ENCODE peak calls at places on chromosomes 7 and 10, in five cellular contexts. L is astrocyte, N is psoas muscle, X is mucosa of descending colon, Z is ascending aorta. R is an unnamed sample.

GRCh38 chr10:118615888-118616287 is 20.4 kb upstream of the PRLHR start:
- DNase-seq in N (no peak), X (no peak), L (no peak), Z (no peak), R (no peak)

GRCh38 chr10:17084989-17085725 is 44.5 kb downstream of the CUBN start:
- DNase-seq in L (no peak), N (peak; percentile 60), Z (no peak), X (no peak), R (no peak)

GRCh38 chr7:139750459-139751095 is 27.2 kb downstream of the HIPK2 start:
- DNase-seq in L (no peak), Z (no peak), N (no peak), X (no peak), R (no peak)

GRCh38 chr7:134696261-134696660 is 49.6 kb downstream of the BPGM start:
- DNase-seq in L (no peak), X (no peak), Z (no peak), N (no peak), R (no peak)

GRCh38 chr7:47887016-47887640 is 61.1 kb downstream of the PKD1L1 start:
- DNase-seq in X (no peak), L (no peak), Z (no peak), N (no peak), R (no peak)

GRCh38 chr10:25083546-25084111 is 67.2 kb downstream of the THNSL1 start:
- DNase-seq in L (no peak), X (no peak), Z (no peak), N (no peak), R (no peak)

GRCh38 chr10:5252177-5253037 is 55.8 kb downstream of the AKR1C4 start:
- DNase-seq in X (no peak), Z (no peak), L (no peak), N (no peak), R (no peak)

GRCh38 chr7:2022021-2022409 is 210.7 kb downstream of the MAD1L1 start:
- DNase-seq in X (no peak), Z (no peak), N (peak; percentile 14), L (no peak), R (peak; percentile 25)

GRCh38 chr7:116505278-116505677 is 5.7 kb downstream of the CAV2 start:
- DNase-seq in N (no peak), X (no peak), L (no peak), Z (no peak), R (no peak)

GRCh38 chr7:116502201-116503096 is 2.9 kb downstream of the CAV2 start:
- DNase-seq in Z (no peak), L (no peak), X (no peak), N (no peak), R (no peak)

GRCh38 chr7:116501425-116502167 is 2.1 kb downstream of the CAV2 start:
- DNase-seq in N (no peak), L (peak; percentile 64), Z (no peak), X (no peak), R (no peak)

GRCh38 chr7:116505823-116506222 is 6.3 kb downstream of the CAV2 start:
- DNase-seq in N (no peak), X (no peak), Z (no peak), L (no peak), R (no peak)

DNA sequence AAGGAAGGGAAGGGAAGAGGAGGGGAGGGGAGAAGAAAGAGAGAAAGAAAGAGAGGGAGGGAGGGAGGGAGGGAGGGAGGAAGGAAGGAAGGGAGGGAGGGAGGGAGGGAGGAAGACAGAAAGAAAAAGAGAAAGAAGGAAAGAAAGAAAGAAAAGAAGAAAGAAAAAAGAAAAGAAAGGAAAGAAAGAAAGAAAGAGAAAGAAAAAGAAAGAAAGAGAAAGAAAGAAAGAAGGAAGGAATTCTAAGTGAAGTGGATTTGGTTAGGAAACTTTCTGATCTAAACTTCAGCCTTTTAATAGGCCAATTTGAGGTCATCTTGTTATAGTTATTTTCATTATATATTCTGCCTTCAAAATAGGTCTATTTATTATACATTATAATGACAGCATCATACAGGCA is 4.3 kb downstream of the CAV2 start:
- DNase-seq in X (no peak), Z (no peak), L (no peak), N (no peak), R (no peak)
- H3K4me1 ChIP-seq in X (peaks cover 8% of the 10 kb centered on the region), Z (peaks cover 26% of the 10 kb centered on the region), L (peaks cover 16% of the 10 kb centered on the region), N (no peaks in the 10 kb centered on the region), R (peaks cover 42% of the 10 kb centered on the region)

GRCh38 chr10:61903184-61903990 is 1.9 kb downstream of the ARID5B start:
- DNase-seq in N (peak; percentile 76), X (peak; percentile 68), Z (peak; percentile 18), L (peak; percentile 73), R (peak; percentile 77)

GRCh38 chr10:61903991-61904350 is 2.5 kb downstream of the ARID5B start:
- DNase-seq in X (no peak), Z (no peak), L (no peak), N (no peak), R (no peak)

GRCh38 chr10:61900829-61901783 is at the start of gene ARID5B:
- DNase-seq in Z (no peak), L (peak; percentile 68), N (no peak), X (peak; percentile 87), R (no peak)

GRCh38 chr10:61901829-61902447 is 439 bp downstream of the ARID5B start:
- DNase-seq in X (peak; percentile 47), Z (no peak), N (no peak), L (peak; percentile 24), R (no peak)

DNA sequence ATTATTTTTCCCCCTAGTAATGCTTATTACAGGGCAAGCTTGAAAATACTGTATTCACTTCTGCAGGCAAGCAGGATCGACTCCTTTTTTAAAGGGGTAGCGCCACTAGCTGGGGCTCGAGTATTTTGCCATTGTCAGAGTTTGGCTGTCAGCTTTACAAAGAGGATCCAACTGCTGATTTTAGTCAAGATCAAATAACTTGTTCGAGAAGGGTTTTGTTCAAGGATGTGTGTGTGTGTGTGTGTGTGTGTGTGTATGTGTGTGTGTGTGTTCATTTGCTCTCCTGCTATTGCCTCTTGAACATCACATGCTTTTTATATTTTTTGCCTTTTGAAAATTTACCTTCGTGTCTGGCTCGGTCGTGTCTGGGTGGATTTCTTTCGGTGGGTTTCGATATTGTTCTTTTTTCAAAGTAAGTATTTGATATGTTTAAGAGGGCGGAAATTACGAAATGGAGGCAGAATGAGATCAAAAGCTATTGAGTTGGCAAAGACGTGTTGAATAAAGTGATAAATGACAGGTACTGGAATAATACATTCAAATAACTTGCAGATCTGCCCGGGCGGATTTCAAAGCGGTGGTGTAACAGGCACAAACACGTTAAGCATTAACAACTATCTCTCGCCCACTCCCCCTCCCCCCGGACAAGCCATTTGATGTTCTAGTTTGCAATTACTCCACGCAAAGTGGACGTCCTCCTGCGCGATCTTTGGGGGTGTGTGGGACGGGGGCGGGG is 1.1 kb downstream of the ARID5B start:
- DNase-seq in X (peak; percentile 74), L (peak; percentile 63), N (no peak), Z (no peak), R (peak; percentile 47)
- H3K4me1 ChIP-seq in X (peaks cover 39% of the 10 kb centered on the region), L (peaks cover 36% of the 10 kb centered on the region), N (peaks cover 29% of the 10 kb centered on the region), Z (peaks cover 20% of the 10 kb centered on the region), R (peaks cover 45% of the 10 kb centered on the region)

GRCh38 chr10:14740684-14741247 is 33.9 kb downstream of the FAM107B start:
- DNase-seq in Z (no peak), L (no peak), N (no peak), X (no peak), R (no peak)
- H3K4me1 ChIP-seq in Z (peaks cover 38% of the 10 kb centered on the region), L (peaks cover 6% of the 10 kb centered on the region), N (no peaks in the 10 kb centered on the region), X (no peaks in the 10 kb centered on the region), R (peaks cover 35% of the 10 kb centered on the region)

GRCh38 chr10:43943825-43944360 is 295.2 kb upstream of the ZNF32 start:
- DNase-seq in L (no peak), X (no peak), Z (no peak), N (no peak), R (no peak)
- H3K4me1 ChIP-seq in L (no peaks in the 10 kb centered on the region), X (no peaks in the 10 kb centered on the region), Z (peaks cover 3% of the 10 kb centered on the region), N (no peaks in the 10 kb centered on the region), R (peaks cover 4% of the 10 kb centered on the region)

GRCh38 chr10:116729243-116729642 is 13.1 kb downstream of the HSPA12A start:
- DNase-seq in N (no peak), X (no peak), Z (no peak), L (no peak), R (no peak)
- H3K4me1 ChIP-seq in N (no peaks in the 10 kb centered on the region), X (no peaks in the 10 kb centered on the region), Z (peaks cover 13% of the 10 kb centered on the region), L (peaks cover 16% of the 10 kb centered on the region), R (no peaks in the 10 kb centered on the region)

GRCh38 chr7:77464589-77464988 is 48.4 kb upstream of the GSAP start:
- DNase-seq in L (no peak), X (no peak), Z (no peak), N (no peak), R (no peak)

GRCh38 chr7:77460057-77460486 is 43.9 kb upstream of the GSAP start:
- DNase-seq in N (no peak), X (peak; percentile 55), L (no peak), Z (no peak), R (no peak)

GRCh38 chr7:77461246-77461645 is 45.1 kb upstream of the GSAP start:
- DNase-seq in L (no peak), X (no peak), Z (no peak), N (no peak), R (no peak)

GRCh38 chr7:77459311-77459726 is 43.2 kb upstream of the GSAP start:
- DNase-seq in N (no peak), Z (no peak), X (no peak), L (no peak), R (no peak)

GRCh38 chr7:77461842-77462241 is 45.7 kb upstream of the GSAP start:
- DNase-seq in X (no peak), Z (no peak), N (no peak), L (no peak), R (no peak)
- H3K4me1 ChIP-seq in X (no peaks in the 10 kb centered on the region), Z (no peaks in the 10 kb centered on the region), N (no peaks in the 10 kb centered on the region), L (peaks cover 4% of the 10 kb centered on the region), R (peaks cover 4% of the 10 kb centered on the region)

GRCh38 chr7:27144799-27145166 is 1.3 kb upstream of the HOXA5 start:
- DNase-seq in N (peak; percentile 53), Z (no peak), X (no peak), L (no peak), R (no peak)
- H3K4me1 ChIP-seq in N (peaks cover 23% of the 10 kb centered on the region), Z (peaks cover 14% of the 10 kb centered on the region), X (peaks cover 32% of the 10 kb centered on the region), L (no peaks in the 10 kb centered on the region), R (peaks cover 21% of the 10 kb centered on the region)

DNA sequence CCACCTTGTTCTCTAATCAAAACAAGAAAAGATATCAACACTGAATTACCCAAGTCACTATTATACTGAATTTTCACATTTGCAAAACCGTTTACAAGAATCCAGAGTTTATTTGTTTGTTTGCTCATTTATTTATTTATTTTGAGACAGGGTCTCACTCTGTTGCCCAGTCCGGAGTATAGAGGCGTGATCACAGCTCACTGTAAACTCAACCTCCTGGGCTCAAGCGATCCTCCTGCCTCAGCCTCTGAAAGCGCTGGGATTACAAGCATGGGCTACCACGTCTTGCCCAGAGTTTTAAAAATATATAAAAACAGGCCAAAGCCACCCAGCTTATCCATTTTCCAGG is 8.5 kb downstream of the CREB3L2 start:
- DNase-seq in L (no peak), N (no peak), X (no peak), Z (no peak), R (no peak)
- H3K4me1 ChIP-seq in L (peaks cover 66% of the 10 kb centered on the region), N (peaks cover 38% of the 10 kb centered on the region), X (peaks cover 9% of the 10 kb centered on the region), Z (peaks cover 69% of the 10 kb centered on the region), R (peaks cover 77% of the 10 kb centered on the region)

GRCh38 chr10:131578472-131578970 is 267.0 kb upstream of the TCERG1L start:
- DNase-seq in X (no peak), N (no peak), Z (no peak), L (no peak), R (no peak)

GRCh38 chr10:131577786-131578471 is 266.4 kb upstream of the TCERG1L start:
- DNase-seq in N (no peak), X (no peak), L (no peak), Z (no peak), R (no peak)

GRCh38 chr10:131580076-131580652 is 268.6 kb upstream of the TCERG1L start:
- DNase-seq in N (no peak), L (no peak), X (no peak), Z (no peak), R (no peak)

GRCh38 chr10:131579251-131580071 is 267.9 kb upstream of the TCERG1L start:
- DNase-seq in L (no peak), N (no peak), Z (no peak), X (no peak), R (no peak)

GRCh38 chr10:131580674-131581073 is 269.2 kb upstream of the TCERG1L start:
- DNase-seq in L (no peak), Z (no peak), N (no peak), X (no peak), R (no peak)
- H3K4me1 ChIP-seq in L (no peaks in the 10 kb centered on the region), Z (no peaks in the 10 kb centered on the region), N (no peaks in the 10 kb centered on the region), X (no peaks in the 10 kb centered on the region), R (no peaks in the 10 kb centered on the region)

R was measured in lower lobe of right lung.